ENCODE peak calls at places on chromosomes 13 and 19, in seven cellular contexts. O is H1, P is GM12878, X is K562, I is HCT116, M is SK-N-SH, D is HepG2. Y is an unnamed sample.

GRCh38 chr13:42083138-42083770 is 34.8 kb downstream of the DGKH start:
- DNase-seq in D (no peak), X (no peak), P (no peak), O (no peak), I (no peak), M (no peak), Y (no peak)

GRCh38 chr19:43674630-43674982 is 4.6 kb upstream of the PLAUR start:
- DNase-seq in D (no peak), I (no peak), P (no peak), O (no peak), M (no peak), X (no peak), Y (no peak)

GRCh38 chr19:33687761-33688656 is 66.3 kb downstream of the CHST8 start:
- DNase-seq in M (peak; percentile 49), X (no peak), I (no peak), P (no peak), O (no peak), D (no peak), Y (no peak)

GRCh38 chr13:85230754-85231153 is 568.5 kb downstream of the SLITRK6 start:
- DNase-seq in I (no peak), O (no peak), D (no peak), M (no peak), X (no peak), P (no peak), Y (no peak)

GRCh38 chr13:66887088-66887487 is 343.0 kb downstream of the PCDH9 start:
- DNase-seq in X (no peak), D (no peak), P (peak; percentile 13), O (no peak), I (no peak), M (peak; percentile 8), Y (no peak)

GRCh38 chr13:50617134-50617721 is 226.3 kb downstream of the DLEU7 start:
- DNase-seq in D (no peak), O (no peak), X (no peak), I (peak; percentile 29), M (no peak), P (no peak), Y (no peak)

GRCh38 chr19:15288146-15288963 is 44.0 kb downstream of the BRD4 start:
- DNase-seq in D (no peak), M (peak; percentile 72), P (no peak), I (no peak), X (no peak), O (no peak), Y (no peak)

GRCh38 chr19:21586341-21587116 is 81.1 kb downstream of the ZNF429 start:
- DNase-seq in O (peak; percentile 72), P (no peak), D (no peak), I (no peak), X (no peak), M (peak; percentile 82), Y (peak; percentile 27)

GRCh38 chr19:44738603-44739585 is 9.6 kb upstream of the BCL3 start:
- DNase-seq in O (no peak), P (no peak), X (peak; percentile 6), M (no peak), I (no peak), D (peak; percentile 62), Y (no peak)
- TF ChIP-seq JUND in O (no peak), P (no peak), X (no peak), M (no peak), I (no peak), D (no peak), Y (no peak)

DNA sequence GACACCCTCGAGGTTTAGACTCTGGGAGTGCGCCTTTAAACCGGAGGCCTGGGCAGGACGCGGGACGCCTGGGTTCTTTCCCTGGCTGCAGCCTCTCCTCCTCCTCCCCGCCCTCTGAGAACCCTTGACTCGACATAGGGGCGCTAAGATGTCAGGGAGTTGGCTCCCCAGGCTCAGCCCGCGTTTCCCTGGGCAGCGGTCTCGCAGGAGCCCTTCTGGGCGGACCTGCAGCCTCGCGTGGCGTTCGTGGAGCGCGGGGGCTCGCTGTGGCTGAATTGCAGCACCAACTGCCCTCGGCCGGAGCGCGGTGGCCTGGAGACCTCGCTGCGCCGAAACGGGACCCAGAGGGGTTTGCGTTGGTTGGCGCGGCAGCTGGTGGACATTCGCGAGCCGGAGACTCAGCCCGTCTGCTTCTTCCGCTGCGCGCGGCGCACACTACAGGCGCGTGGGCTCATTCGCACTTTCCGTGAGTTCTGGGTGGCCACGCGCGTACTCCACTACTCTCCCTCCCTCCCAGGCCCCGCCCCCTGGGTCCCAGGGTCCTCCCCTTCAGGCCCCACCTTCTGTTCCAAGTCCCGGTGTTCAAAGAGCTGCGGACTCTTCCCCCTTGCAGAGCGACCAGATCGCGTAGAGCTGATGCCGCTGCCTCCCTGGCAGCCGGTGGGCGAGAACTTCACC is 1.3 kb downstream of the ICAM5 start:
- DNase-seq in X (peak; percentile 80), P (no peak), M (peak; percentile 70), O (peak; percentile 78), I (peak; percentile 50), D (peak; percentile 43), Y (peak; percentile 81)
- TF ChIP-seq JUND in X (peak; percentile 32), P (no peak), M (no peak), O (no peak), I (no peak), D (no peak), Y (no peak)

DNA sequence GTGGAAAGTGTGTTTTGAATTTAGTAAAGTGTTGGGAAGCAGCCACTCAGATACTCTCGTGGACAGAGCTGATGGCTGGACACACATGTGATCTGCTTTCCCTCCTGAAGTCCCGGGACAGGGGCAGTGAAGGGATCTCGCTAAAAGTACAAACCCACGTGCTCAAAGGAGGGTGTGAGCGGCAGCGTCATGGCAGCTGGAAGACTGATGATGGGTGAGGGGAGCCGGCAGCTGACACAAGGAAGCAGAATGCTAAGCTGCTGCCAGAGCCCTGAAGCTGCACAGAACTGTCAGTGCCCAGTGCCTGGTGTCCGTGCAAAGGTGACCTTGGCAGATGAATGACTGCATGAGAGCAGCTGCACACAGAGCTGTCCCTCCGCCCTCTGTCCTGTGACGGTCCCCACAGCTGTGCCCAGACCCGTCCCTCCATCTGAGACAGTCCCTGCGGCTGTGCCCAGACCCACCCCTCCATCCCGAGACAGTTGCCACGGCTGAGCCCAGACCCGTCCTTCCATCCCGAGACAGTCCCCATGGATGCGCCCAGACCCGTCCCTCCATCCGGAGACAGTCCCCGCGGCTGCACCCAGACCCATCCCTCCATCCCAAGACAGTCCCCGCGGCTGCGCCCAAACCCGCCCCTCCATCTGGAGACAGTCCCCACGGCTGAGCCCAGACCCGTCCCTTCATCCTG is 29.6 kb upstream of the TMEM255B start:
- DNase-seq in O (no peak), I (no peak), P (no peak), X (no peak), M (peak; percentile 70), D (no peak), Y (peak; percentile 9)
- TF ChIP-seq JUND in O (no peak), I (no peak), P (no peak), X (no peak), M (no peak), D (no peak), Y (no peak)

DNA sequence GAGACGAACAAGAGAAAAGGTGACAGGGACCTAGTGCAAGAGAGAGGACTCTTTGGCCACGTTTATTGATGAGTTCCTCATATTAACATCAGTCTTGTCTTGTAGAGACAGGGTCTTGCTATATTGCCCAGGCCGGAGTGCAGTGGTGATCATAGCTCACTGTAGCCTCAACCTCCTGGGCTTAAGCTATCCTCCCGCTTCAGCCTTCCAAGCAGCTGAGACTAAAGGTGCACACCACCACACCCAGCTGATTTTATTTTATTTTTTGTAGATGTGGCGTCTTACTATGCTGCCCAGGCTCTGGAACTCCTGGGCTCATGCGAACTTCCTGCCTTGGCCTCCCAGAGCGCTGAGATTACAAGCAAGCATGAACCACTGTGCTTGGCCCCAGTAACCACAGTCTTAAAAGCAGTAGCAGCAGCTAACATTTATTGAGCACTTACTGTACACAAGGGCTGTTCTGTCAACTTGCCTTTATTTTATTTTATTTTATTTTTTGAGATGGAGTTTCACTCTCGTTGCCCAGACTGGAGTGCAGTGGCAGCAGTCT is 1.1 kb upstream of the SH2D3A start:
- DNase-seq in D (no peak), M (no peak), X (no peak), P (no peak), I (no peak), O (no peak), Y (no peak)
- TF ChIP-seq JUND in D (no peak), M (no peak), X (no peak), P (no peak), I (no peak), O (no peak), Y (no peak)

GRCh38 chr13:39144941-39145533 is 106.8 kb downstream of the NHLRC3 start:
- DNase-seq in D (no peak), I (peak; percentile 41), X (peak; percentile 17), O (peak; percentile 55), P (no peak), M (peak; percentile 56), Y (peak; percentile 69)
- TF ChIP-seq JUND in D (no peak), I (no peak), X (no peak), O (no peak), P (no peak), M (no peak), Y (no peak)

DNA sequence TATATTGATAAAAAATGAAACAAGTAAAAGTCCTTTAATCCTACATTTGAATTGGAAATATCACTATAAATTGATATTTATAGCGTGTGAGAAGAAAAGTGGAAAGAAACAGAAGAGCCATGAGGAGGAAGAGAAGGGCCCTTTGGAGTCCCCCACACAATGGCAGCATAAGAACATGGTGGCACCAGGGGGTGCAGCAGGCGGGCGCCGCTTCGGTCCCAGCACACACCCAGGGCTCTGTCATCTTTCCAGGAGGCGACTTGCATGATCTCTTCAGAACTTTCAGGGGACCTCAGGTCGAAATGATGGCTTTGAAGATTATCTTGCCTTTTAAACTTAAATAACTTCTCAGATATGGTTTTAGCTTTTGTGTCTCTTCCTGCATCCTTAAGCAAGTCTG is 91.8 kb downstream of the TUBGCP3 start:
- DNase-seq in X (no peak), M (no peak), O (no peak), P (no peak), D (no peak), I (no peak), Y (no peak)
- TF ChIP-seq JUND in X (no peak), M (no peak), O (no peak), P (no peak), D (no peak), I (no peak), Y (no peak)